ENCODE peak calls at places on chromosomes 3 and 15, in four cellular contexts. J, P, Z and I are unnamed samples.

GRCh38 chr3:126309861-126310655 is 47.1 kb downstream of the KLF15 start:
- DNase-seq in J (no peak), P (no peak), Z (no peak), I (no peak)

GRCh38 chr15:52518487-52518886 is 10.2 kb downstream of the MYO5A start:
- DNase-seq in J (no peak), P (no peak), Z (no peak), I (no peak)

GRCh38 chr15:38531509-38531908 is 33.1 kb downstream of the RASGRP1 start:
- DNase-seq in J (no peak), P (no peak), Z (no peak), I (no peak)

GRCh38 chr15:73573572-73573971 is 59.6 kb downstream of the NPTN start:
- DNase-seq in J (no peak), P (no peak), Z (no peak), I (no peak)

GRCh38 chr15:27831384-27832262 is 267.5 kb downstream of the OCA2 start:
- DNase-seq in J (no peak), P (no peak), Z (no peak), I (no peak)

GRCh38 chr15:60635507-60636352 is 156.8 kb upstream of the ICE2 start:
- DNase-seq in J (no peak), P (no peak), Z (no peak), I (no peak)

GRCh38 chr15:74206801-74207281 is 4.3 kb upstream of the STRA6 start:
- DNase-seq in J (no peak), P (no peak), Z (no peak), I (no peak)

GRCh38 chr3:187777331-187778046 is 32.2 kb upstream of the BCL6 start:
- DNase-seq in J (no peak), P (no peak), Z (no peak), I (no peak)

GRCh38 chr3:165742351-165742750 is 94.9 kb downstream of the BCHE start:
- DNase-seq in J (no peak), P (peak), Z (no peak), I (no peak)

GRCh38 chr15:48695088-48695834 is 49.8 kb upstream of the FBN1 start:
- DNase-seq in J (no peak), P (no peak), Z (no peak), I (no peak)

GRCh38 chr15:78049691-78050440 is 27.6 kb downstream of the TBC1D2B start:
- DNase-seq in J (peak), P (no peak), Z (no peak), I (no peak)

GRCh38 chr3:167644611-167645010 is 9.1 kb downstream of the WDR49 start:
- DNase-seq in J (no peak), P (no peak), Z (no peak), I (no peak)

GRCh38 chr15:51349156-51349844 is 7.8 kb downstream of the GLDN start:
- DNase-seq in J (no peak), P (no peak), Z (no peak), I (no peak)

GRCh38 chr3:101836907-101837598 is 12.3 kb upstream of the NFKBIZ start:
- DNase-seq in J (no peak), P (peak), Z (no peak), I (no peak)

GRCh38 chr3:48601622-48601994 is 6.5 kb upstream of the COL7A1 start:
- DNase-seq in J (no peak), P (no peak), Z (no peak), I (no peak)

GRCh38 chr3:102353148-102353547 is 81.7 kb upstream of the ZPLD1 start:
- DNase-seq in J (no peak), P (no peak), Z (no peak), I (no peak)

GRCh38 chr3:183449391-183449790 is 21.0 kb upstream of the MCF2L2 start:
- DNase-seq in J (no peak), P (no peak), Z (peak), I (peak)